ENCODE peak calls at places on chromosomes 6 and 20, in four cellular contexts. E is Peyer's patch, C is ascending aorta, T is T-helper 9 cell. L is an unnamed sample.

GRCh38 chr20:45345104-45345936 is 2.9 kb downstream of the SDC4 start:
- DNase-seq in E (peak; percentile 59), C (no peak), T (no peak), L (no peak)

GRCh38 chr20:6038256-6038655 is 15.6 kb downstream of the LRRN4 start:
- DNase-seq in E (no peak), C (no peak), T (no peak), L (no peak)

GRCh38 chr6:114272582-114272981 is 70.2 kb downstream of the HS3ST5 start:
- DNase-seq in E (no peak), C (no peak), T (no peak), L (no peak)

GRCh38 chr6:89145962-89146747 is at the start of gene PM20D2:
- DNase-seq in E (peak; percentile 83), C (no peak), T (peak; percentile 39), L (no peak)

GRCh38 chr6:53792016-53792415 is 2.8 kb upstream of the LRRC1 start:
- DNase-seq in E (no peak), C (no peak), T (no peak), L (no peak)

GRCh38 chr6:41193884-41194283 is 7.1 kb downstream of the TREML2 start:
- DNase-seq in E (no peak), C (no peak), T (no peak), L (no peak)

GRCh38 chr20:42308980-42309524 is 690.9 kb upstream of the CHD6 start:
- DNase-seq in E (no peak), C (no peak), T (no peak), L (no peak)

GRCh38 chr6:117542493-117542892 is 59.8 kb downstream of the GOPC start:
- DNase-seq in E (no peak), C (no peak), T (no peak), L (no peak)

GRCh38 chr20:57996936-57997629 is 231.4 kb downstream of the ANKRD60 start:
- DNase-seq in E (no peak), C (no peak), T (no peak), L (no peak)

GRCh38 chr20:10352934-10353866 is 80.8 kb downstream of the MKKS start:
- DNase-seq in E (no peak), C (no peak), T (no peak), L (no peak)

GRCh38 chr6:134813146-134813545 is 136.8 kb downstream of the ALDH8A1 start:
- DNase-seq in E (no peak), C (no peak), T (no peak), L (no peak)